ENCODE peak calls at places on chromosomes 5 and 9, in seven cellular contexts. O, W, Z, F, X, N and H are unnamed samples.

GRCh38 chr5:63262191-63262981 is 683.8 kb downstream of the LRRC70 start:
- DNase-seq in O (no peak), W (no peak), Z (peak; percentile 45), F (no peak), X (no peak), N (no peak), H (no peak)

GRCh38 chr9:134221273-134222017 is 57.1 kb upstream of the RNU6ATAC start:
- DNase-seq in O (peak; percentile 41), W (peak; percentile 4), Z (no peak), F (no peak), X (no peak), N (no peak), H (no peak)

GRCh38 chr9:34624475-34624984 is 4.2 kb upstream of the DCTN3 start:
- DNase-seq in O (no peak), W (no peak), Z (no peak), F (no peak), X (no peak), N (peak; percentile 86), H (no peak)

GRCh38 chr9:91515074-91515687 is 91.5 kb upstream of the NFIL3 start:
- DNase-seq in O (no peak), W (no peak), Z (peak; percentile 77), F (no peak), X (no peak), N (no peak), H (peak; percentile 12)

GRCh38 chr9:74125916-74126315 is 371.2 kb upstream of the RORB start:
- DNase-seq in O (no peak), W (no peak), Z (peak; percentile 15), F (no peak), X (no peak), N (peak; percentile 48), H (no peak)

GRCh38 chr9:136750526-136750925 is 2.2 kb upstream of the LCN6 start:
- DNase-seq in O (no peak), W (no peak), Z (no peak), F (no peak), X (no peak), N (no peak), H (no peak)

GRCh38 chr5:95728494-95729114 is 2.5 kb upstream of the RHOBTB3 start:
- DNase-seq in O (no peak), W (no peak), Z (no peak), F (no peak), X (no peak), N (no peak), H (no peak)

GRCh38 chr9:107637421-107638420 is 148.2 kb upstream of the KLF4 start:
- DNase-seq in O (peak; percentile 93), W (peak; percentile 89), Z (peak; percentile 97), F (no peak), X (no peak), N (peak; percentile 65), H (no peak)

GRCh38 chr5:39178171-39178570 is 41.2 kb downstream of the FYB1 start:
- DNase-seq in O (no peak), W (no peak), Z (no peak), F (no peak), X (no peak), N (no peak), H (no peak)

GRCh38 chr9:18477121-18477705 is 3.3 kb downstream of the ADAMTSL1 start:
- DNase-seq in O (no peak), W (no peak), Z (peak; percentile 49), F (no peak), X (no peak), N (no peak), H (no peak)

GRCh38 chr5:79236364-79236969 is 536 bp downstream of the JMY start:
- DNase-seq in O (no peak), W (peak; percentile 30), Z (peak; percentile 6), F (peak; percentile 35), X (no peak), N (peak; percentile 80), H (no peak)

GRCh38 chr5:173812811-173813550 is 75.2 kb upstream of the CPEB4 start:
- DNase-seq in O (no peak), W (no peak), Z (no peak), F (no peak), X (no peak), N (no peak), H (no peak)

GRCh38 chr9:91954841-91955471 is 4.9 kb upstream of the ROR2 start:
- DNase-seq in O (no peak), W (no peak), Z (peak; percentile 78), F (peak; percentile 10), X (peak; percentile 54), N (peak; percentile 83), H (no peak)

GRCh38 chr9:124359841-124360240 is 55.4 kb downstream of the PSMB7 start:
- DNase-seq in O (no peak), W (no peak), Z (no peak), F (no peak), X (no peak), N (no peak), H (no peak)

GRCh38 chr5:160082589-160082988 is 36.7 kb downstream of the PWWP2A start:
- DNase-seq in O (no peak), W (no peak), Z (no peak), F (no peak), X (no peak), N (peak; percentile 67), H (no peak)

GRCh38 chr5:14724633-14725032 is 60.1 kb downstream of the OTULIN start:
- DNase-seq in O (no peak), W (no peak), Z (no peak), F (no peak), X (no peak), N (no peak), H (no peak)

GRCh38 chr9:91474656-91475055 is 51.0 kb upstream of the NFIL3 start:
- DNase-seq in O (no peak), W (no peak), Z (no peak), F (no peak), X (no peak), N (no peak), H (no peak)

GRCh38 chr5:40413747-40414146 is 266.0 kb upstream of the PTGER4 start:
- DNase-seq in O (no peak), W (no peak), Z (peak; percentile 34), F (no peak), X (no peak), N (no peak), H (no peak)

GRCh38 chr5:35815089-35815936 is 41.4 kb upstream of the IL7R start:
- DNase-seq in O (no peak), W (no peak), Z (peak; percentile 5), F (peak; percentile 62), X (peak; percentile 2), N (peak; percentile 52), H (peak; percentile 39)

GRCh38 chr9:7216004-7216821 is 458.4 kb downstream of the KDM4C start:
- DNase-seq in O (no peak), W (no peak), Z (peak; percentile 27), F (no peak), X (no peak), N (no peak), H (no peak)

GRCh38 chr5:62424763-62425162 is 12.2 kb downstream of the IPO11 start:
- DNase-seq in O (no peak), W (no peak), Z (no peak), F (no peak), X (no peak), N (no peak), H (no peak)

DNA sequence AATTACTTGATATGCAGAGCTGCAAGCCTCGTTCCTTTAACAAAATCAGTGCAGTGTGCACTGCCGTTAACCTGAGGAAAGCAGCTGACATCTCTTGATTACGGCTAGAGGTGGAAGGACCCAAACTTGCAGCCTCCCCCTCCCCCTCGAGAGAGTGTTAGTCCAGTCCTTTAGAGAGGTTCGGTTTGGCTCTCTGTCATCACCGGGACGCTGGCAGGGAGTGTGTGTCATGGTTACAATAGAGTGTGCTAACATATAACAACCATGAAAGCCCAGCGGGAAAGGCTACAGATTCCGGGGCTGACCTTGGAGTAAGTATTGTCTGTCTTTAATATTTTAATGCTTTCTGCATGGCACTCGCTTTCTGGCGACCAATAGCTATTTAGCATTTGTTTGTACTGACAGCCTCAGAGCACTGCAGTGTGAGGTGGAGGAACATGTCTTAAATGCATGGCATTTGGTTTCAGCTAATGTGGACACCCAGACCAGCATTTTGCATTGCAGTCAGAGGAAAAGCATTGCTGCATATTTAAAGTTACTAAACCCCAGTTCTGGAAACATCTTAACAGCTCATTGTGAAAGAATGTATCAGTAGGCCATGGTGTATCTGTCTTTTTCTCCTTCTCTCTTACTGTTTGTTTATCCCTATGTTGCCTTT is 237.5 kb downstream of the CD180 start:
- DNase-seq in O (peak; percentile 55), W (peak; percentile 39), Z (peak; percentile 81), F (no peak), X (no peak), N (peak; percentile 21), H (no peak)
- H3K4me3 ChIP-seq in O (peak overlapping the region; percentile 65), W (peak overlapping the region; percentile 53), Z (peak overlapping the region; percentile 56), F (no peak overlapping the region), X (no peak overlapping the region), N (peak overlapping the region; percentile 29), H (no peak overlapping the region)

DNA sequence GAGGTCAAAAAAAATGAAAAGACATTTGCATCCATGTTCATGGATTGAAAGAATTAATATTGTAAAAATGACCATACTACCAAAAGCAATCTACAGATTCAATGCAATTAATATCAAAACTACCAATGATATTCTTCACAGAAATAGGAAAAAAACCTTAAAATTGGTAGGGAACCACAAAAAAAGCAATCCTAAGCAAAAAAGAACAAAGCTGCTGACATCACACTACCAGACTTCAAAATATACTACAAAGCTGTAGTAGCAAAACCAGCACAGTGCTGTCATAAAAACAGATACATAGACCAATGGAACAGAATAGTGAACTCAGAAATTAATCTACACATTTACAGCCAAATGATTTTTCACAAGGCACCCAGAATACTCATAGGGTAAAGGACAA is 34.3 kb downstream of the RGMB start:
- DNase-seq in O (no peak), W (no peak), Z (no peak), F (no peak), X (no peak), N (no peak), H (no peak)
- H3K4me3 ChIP-seq in O (no peak overlapping the region), W (no peak overlapping the region), Z (no peak overlapping the region), F (no peak overlapping the region), X (no peak overlapping the region), N (no peak overlapping the region), H (no peak overlapping the region)

DNA sequence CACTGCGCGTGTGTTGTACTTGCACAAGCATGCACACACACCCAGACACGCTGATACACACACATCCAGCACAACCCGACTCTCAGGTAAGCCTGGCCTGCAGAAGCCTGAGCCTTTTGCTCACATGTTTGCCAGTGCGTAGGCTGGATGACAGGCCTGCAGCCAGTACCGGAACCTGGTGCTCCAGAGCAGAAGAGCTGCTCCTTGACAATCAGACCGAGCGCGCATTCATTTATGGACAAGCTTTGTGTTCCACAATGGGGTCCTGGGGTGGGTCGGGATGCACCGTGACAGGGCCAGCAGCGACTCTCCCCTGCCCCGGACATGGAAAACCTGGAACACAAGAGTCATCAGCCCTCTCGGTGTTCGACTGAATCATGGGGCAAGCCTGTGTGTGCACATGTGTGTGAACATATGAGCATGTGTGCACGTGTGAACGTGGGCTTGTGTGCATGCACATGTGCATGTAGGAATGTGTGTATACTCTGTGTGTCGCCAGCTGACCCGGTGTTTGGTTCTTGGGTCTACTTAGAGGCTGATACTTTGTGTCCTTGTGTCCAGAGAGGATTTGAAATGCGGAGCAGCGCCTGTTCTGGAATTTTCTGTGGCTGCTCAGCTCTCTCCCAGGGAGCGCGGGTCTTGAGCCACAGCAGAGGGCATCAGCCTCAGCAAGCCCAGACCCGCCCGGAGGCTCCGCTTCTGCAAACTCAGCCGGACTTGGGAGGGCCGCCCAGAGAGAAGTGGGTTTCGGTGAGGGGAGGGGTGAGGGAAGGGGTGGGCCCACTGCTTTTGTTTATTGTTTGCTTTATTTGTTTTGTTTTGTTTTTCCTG is 32.2 kb downstream of the IRX4 start:
- DNase-seq in O (peak; percentile 35), W (no peak), Z (no peak), F (no peak), X (no peak), N (no peak), H (no peak)
- H3K4me3 ChIP-seq in O (no peak overlapping the region), W (no peak overlapping the region), Z (no peak overlapping the region), F (no peak overlapping the region), X (no peak overlapping the region), N (peak overlapping the region; percentile 44), H (no peak overlapping the region)

GRCh38 chr5:66959668-66960067 is 236.9 kb downstream of the CD180 start:
- DNase-seq in O (no peak), W (no peak), Z (no peak), F (no peak), X (no peak), N (no peak), H (peak; percentile 91)
- H3K4me3 ChIP-seq in O (peak overlapping the region; percentile 65), W (peak overlapping the region; percentile 53), Z (peak overlapping the region; percentile 56), F (no peak overlapping the region), X (no peak overlapping the region), N (no peak overlapping the region), H (no peak overlapping the region)